ENCODE peak calls at places on chromosomes 5 and 9, in ten cellular contexts. T is cardiac muscle cell, Y is neural progenitor cell, S is brain microvascular endothelial cell, W is ovary, G is tibial nerve, V is tibial artery, D is heart right ventricle, O is HL-60, Z is mammary epithelial cell. I is an unnamed sample.

GRCh38 chr9:100819980-100820379 is 208.5 kb upstream of the PLPPR1 start:
- DNase-seq in T (no peak), Y (peak; percentile 26), S (no peak), W (no peak), G (no peak), V (no peak), D (no peak), O (no peak), Z (no peak), I (no peak)

GRCh38 chr9:114472765-114473446 is 32.4 kb downstream of the WHRN start:
- DNase-seq in T (no peak), Y (no peak), S (no peak), W (no peak), G (no peak), V (no peak), D (no peak), O (no peak), Z (peak; percentile 77), I (no peak)

GRCh38 chr5:66945389-66946349 is 250.9 kb downstream of the CD180 start:
- DNase-seq in T (no peak), Y (no peak), S (no peak), W (no peak), G (no peak), V (no peak), D (no peak), O (no peak), Z (no peak), I (no peak)

GRCh38 chr5:26812714-26813113 is 225.7 kb downstream of the CDH9 start:
- DNase-seq in T (no peak), Y (no peak), S (no peak), W (no peak), G (no peak), V (no peak), D (no peak), O (no peak), Z (no peak), I (no peak)

GRCh38 chr5:52692039-52692438 is 95.7 kb upstream of the ITGA1 start:
- DNase-seq in T (no peak), Y (no peak), S (peak; percentile 79), W (no peak), G (no peak), V (no peak), D (no peak), O (no peak), Z (no peak), I (no peak)

GRCh38 chr5:17314907-17315471 is 97.6 kb downstream of the BASP1 start:
- DNase-seq in T (peak; percentile 43), Y (no peak), S (no peak), W (no peak), G (no peak), V (no peak), D (no peak), O (no peak), Z (no peak), I (no peak)

GRCh38 chr5:179254638-179255271 is 90.5 kb downstream of the ADAMTS2 start:
- DNase-seq in T (no peak), Y (no peak), S (no peak), W (peak; percentile 5), G (no peak), V (no peak), D (no peak), O (no peak), Z (no peak), I (peak; percentile 30)

GRCh38 chr9:2616726-2617377 is 4.7 kb upstream of the VLDLR start:
- DNase-seq in T (no peak), Y (no peak), S (no peak), W (no peak), G (no peak), V (no peak), D (no peak), O (no peak), Z (no peak), I (no peak)

GRCh38 chr9:92952861-92953620 is 5.7 kb downstream of the FGD3 start:
- DNase-seq in T (peak; percentile 31), Y (no peak), S (no peak), W (no peak), G (no peak), V (no peak), D (no peak), O (no peak), Z (no peak), I (no peak)

GRCh38 chr5:142826741-142827492 is 56.7 kb downstream of the ARHGAP26 start:
- DNase-seq in T (peak; percentile 70), Y (no peak), S (peak; percentile 62), W (no peak), G (no peak), V (no peak), D (no peak), O (peak; percentile 59), Z (peak; percentile 82), I (no peak)

GRCh38 chr9:135671591-135672041 is 8.5 kb downstream of the LCN9 start:
- DNase-seq in T (no peak), Y (peak; percentile 66), S (no peak), W (no peak), G (no peak), V (no peak), D (no peak), O (no peak), Z (no peak), I (no peak)

GRCh38 chr9:101791938-101792337 is 53.5 kb upstream of the GRIN3A start:
- DNase-seq in T (peak; percentile 5), Y (peak; percentile 70), S (peak; percentile 47), W (no peak), G (peak; percentile 33), V (no peak), D (no peak), O (no peak), Z (peak; percentile 11), I (no peak)

GRCh38 chr5:154368041-154368800 is 77.6 kb upstream of the SAP30L start:
- DNase-seq in T (peak; percentile 97), Y (peak; percentile 83), S (peak; percentile 96), W (peak; percentile 66), G (peak; percentile 57), V (peak; percentile 58), D (peak; percentile 38), O (no peak), Z (peak; percentile 95), I (no peak)

GRCh38 chr5:152412129-152412528 is 7.0 kb upstream of the NMUR2 start:
- DNase-seq in T (no peak), Y (no peak), S (no peak), W (no peak), G (no peak), V (no peak), D (no peak), O (no peak), Z (no peak), I (no peak)

GRCh38 chr5:148426514-148426913 is 42.8 kb downstream of the FBXO38 start:
- DNase-seq in T (no peak), Y (no peak), S (no peak), W (no peak), G (no peak), V (no peak), D (no peak), O (no peak), Z (no peak), I (no peak)
- TF ChIP-seq CTCF in T (no peak), Y (no peak), S (no peak), W (no peak), G (no peak), V (no peak), D (no peak), O (no peak), Z (no peak), I (no peak)

GRCh38 chr5:176944276-176944675 is 45.1 kb upstream of the HK3 start:
- DNase-seq in T (no peak), Y (peak; percentile 12), S (no peak), W (no peak), G (no peak), V (no peak), D (no peak), O (no peak), Z (no peak), I (no peak)

GRCh38 chr5:176948458-176948857 is 49.3 kb upstream of the HK3 start:
- DNase-seq in T (no peak), Y (no peak), S (no peak), W (no peak), G (no peak), V (no peak), D (no peak), O (no peak), Z (no peak), I (no peak)

GRCh38 chr5:176938472-176938871 is 39.3 kb upstream of the HK3 start:
- DNase-seq in T (no peak), Y (no peak), S (no peak), W (no peak), G (no peak), V (no peak), D (no peak), O (no peak), Z (no peak), I (no peak)

GRCh38 chr5:176947847-176948246 is 48.7 kb upstream of the HK3 start:
- DNase-seq in T (no peak), Y (no peak), S (no peak), W (no peak), G (no peak), V (no peak), D (no peak), O (no peak), Z (no peak), I (no peak)

DNA sequence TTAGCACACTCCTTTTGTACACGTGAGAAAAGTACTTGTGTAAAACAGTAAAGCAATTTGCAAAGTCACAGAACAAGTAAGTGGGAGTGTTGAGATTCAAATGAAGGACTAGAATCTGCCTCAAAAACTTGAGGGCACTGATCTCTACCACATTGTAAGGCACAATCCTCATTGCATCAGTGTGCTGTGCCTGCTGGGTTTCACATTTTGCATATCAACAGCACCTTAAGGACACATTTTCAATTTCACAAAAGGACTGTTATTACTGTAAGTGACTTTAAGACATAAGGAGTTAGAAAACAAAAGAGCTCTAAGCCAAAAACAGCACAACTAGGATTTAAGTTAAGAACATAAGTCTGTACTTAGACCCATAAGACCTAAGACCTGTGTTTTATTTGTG is 44.7 kb upstream of the HK3 start:
- DNase-seq in T (no peak), Y (no peak), S (no peak), W (no peak), G (no peak), V (no peak), D (no peak), O (no peak), Z (no peak), I (no peak)
- H3K27ac ChIP-seq in T (no peak overlapping the region), Y (peak overlapping the region; percentile 80), S (no peak overlapping the region), W (no peak overlapping the region), G (no peak overlapping the region), V (no peak overlapping the region), D (no peak overlapping the region), O (no peak overlapping the region), Z (no peak overlapping the region), I (no peak overlapping the region)

GRCh38 chr5:54254482-54255198 is 55.7 kb downstream of the ARL15 start:
- DNase-seq in T (peak; percentile 32), Y (peak; percentile 8), S (no peak), W (no peak), G (no peak), V (no peak), D (peak; percentile 30), O (no peak), Z (no peak), I (no peak)
- TF ChIP-seq CTCF in T (peak; percentile 22), Y (peak; percentile 18), S (peak; percentile 45), W (no peak), G (no peak), V (peak; percentile 19), D (peak; percentile 15), O (no peak), Z (peak; percentile 17), I (no peak)

DNA sequence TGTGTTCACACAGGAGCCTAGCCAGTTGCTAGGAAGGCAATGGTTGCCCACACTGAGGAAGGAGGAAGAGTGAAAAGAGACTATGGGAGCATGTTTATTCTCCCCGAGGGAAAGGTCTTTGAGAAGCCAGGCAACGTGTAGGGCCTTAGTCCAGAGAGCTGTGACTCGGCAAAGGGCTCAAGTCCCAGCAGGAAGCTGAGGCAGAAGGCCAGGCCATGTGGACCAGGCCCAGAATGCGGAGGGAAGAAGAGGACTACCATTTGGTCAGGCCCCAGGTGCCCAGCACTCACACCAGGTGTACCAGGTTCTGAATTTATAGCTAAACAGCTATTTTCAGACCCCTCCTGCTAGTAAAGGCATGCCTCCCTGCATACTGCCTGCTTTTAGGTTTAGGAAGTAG is 136.6 kb upstream of the DMAC1 start:
- DNase-seq in T (no peak), Y (no peak), S (no peak), W (no peak), G (no peak), V (no peak), D (no peak), O (no peak), Z (no peak), I (no peak)
- H3K27ac ChIP-seq in T (no peak overlapping the region), Y (no peak overlapping the region), S (no peak overlapping the region), W (no peak overlapping the region), G (no peak overlapping the region), V (no peak overlapping the region), D (no peak overlapping the region), O (no peak overlapping the region), Z (no peak overlapping the region), I (no peak overlapping the region)